ENCODE peak calls at places on chromosomes 12 and 14, in nine cellular contexts. G, O, Z, U, K, E, C, I and H are unnamed samples.

GRCh38 chr12:124233846-124234620 is 60.9 kb upstream of the RFLNA start:
- DNase-seq in U (no peak), G (no peak), O (no peak), I (no peak), E (no peak), Z (no peak), C (peak), K (no peak), H (peak)

GRCh38 chr12:48602192-48602989 is 32.5 kb upstream of the LALBA start:
- DNase-seq in Z (peak), K (peak), I (no peak), O (no peak), G (no peak), C (no peak), E (no peak), U (no peak), H (no peak)

GRCh38 chr14:67815573-67816235 is 686 bp downstream of the ZFYVE26 start:
- DNase-seq in O (no peak), K (peak), E (no peak), Z (no peak), G (no peak), I (no peak), U (no peak), C (peak), H (peak)

GRCh38 chr14:34201909-34202622 is 251.2 kb upstream of the EGLN3 start:
- DNase-seq in Z (no peak), G (no peak), C (no peak), I (no peak), E (no peak), U (no peak), O (no peak), K (peak), H (no peak)

GRCh38 chr14:61103541-61104339 is 122.7 kb downstream of the SLC38A6 start:
- DNase-seq in E (no peak), U (peak), K (peak), O (no peak), Z (no peak), G (no peak), C (peak), I (peak), H (peak)

GRCh38 chr12:9668141-9669018 is 1.1 kb upstream of the CLEC2D start:
- DNase-seq in K (peak), C (peak), Z (no peak), E (no peak), O (no peak), U (no peak), I (no peak), G (no peak), H (no peak)

GRCh38 chr12:591571-592505 is 71.4 kb downstream of the NINJ2 start:
- DNase-seq in O (no peak), G (no peak), E (no peak), U (no peak), K (no peak), I (no peak), C (no peak), Z (no peak), H (no peak)

GRCh38 chr14:26719514-26719913 is 121.7 kb upstream of the NOVA1 start:
- DNase-seq in E (no peak), U (no peak), G (no peak), C (no peak), I (no peak), O (no peak), K (peak), Z (no peak), H (peak)

GRCh38 chr12:12081836-12082497 is 11.2 kb downstream of the BCL2L14 start:
- DNase-seq in E (no peak), I (no peak), Z (no peak), U (peak), C (peak), G (no peak), K (peak), O (no peak), H (peak)

GRCh38 chr12:45008211-45008610 is 42.7 kb downstream of the DBX2 start:
- DNase-seq in K (no peak), G (no peak), I (no peak), E (no peak), C (no peak), U (no peak), O (no peak), Z (no peak), H (no peak)

GRCh38 chr12:67426067-67426466 is 156.9 kb downstream of the CAND1 start:
- DNase-seq in U (no peak), K (peak), I (no peak), G (no peak), C (peak), O (no peak), E (no peak), Z (peak), H (peak)

GRCh38 chr12:25590021-25590721 is 37.1 kb upstream of the LMNTD1 start:
- DNase-seq in U (no peak), E (peak), Z (no peak), K (no peak), I (peak), O (no peak), G (no peak), C (no peak), H (no peak)

GRCh38 chr14:57834961-57835360 is 30.9 kb downstream of the SLC35F4 start:
- DNase-seq in Z (no peak), O (no peak), E (no peak), U (no peak), G (no peak), K (no peak), C (no peak), I (no peak), H (no peak)

GRCh38 chr12:3988519-3989217 is 115.5 kb upstream of the PARP11 start:
- DNase-seq in U (no peak), O (no peak), Z (no peak), K (no peak), I (no peak), E (peak), C (no peak), G (no peak), H (no peak)

GRCh38 chr14:90193925-90194324 is 62.4 kb upstream of the PSMC1 start:
- DNase-seq in O (no peak), Z (no peak), G (no peak), K (no peak), E (no peak), U (peak), I (peak), C (no peak), H (no peak)

GRCh38 chr12:8734873-8735381 is 37.1 kb downstream of the RIMKLB start:
- DNase-seq in C (peak), E (no peak), K (no peak), O (no peak), G (no peak), I (no peak), Z (no peak), U (no peak), H (peak)

GRCh38 chr12:132438726-132439125 is 51.2 kb upstream of the FBRSL1 start:
- DNase-seq in K (no peak), E (no peak), C (no peak), I (no peak), O (no peak), G (no peak), U (no peak), Z (no peak), H (no peak)

GRCh38 chr14:73239463-73240241 is 2.3 kb downstream of the PAPLN start:
- DNase-seq in Z (no peak), G (no peak), I (no peak), E (no peak), U (no peak), O (no peak), K (peak), C (peak), H (peak)

GRCh38 chr12:6288235-6288634 is 22.2 kb upstream of the PLEKHG6 start:
- DNase-seq in E (no peak), O (no peak), C (no peak), I (no peak), U (no peak), G (no peak), Z (no peak), K (peak), H (peak)

GRCh38 chr12:131923260-131923659 is 5.8 kb upstream of the PUS1 start:
- DNase-seq in K (no peak), C (no peak), I (no peak), E (no peak), U (no peak), G (no peak), Z (no peak), O (no peak), H (no peak)

GRCh38 chr14:25049559-25050493 is at the start of gene STXBP6:
- DNase-seq in E (no peak), I (peak), O (no peak), C (peak), K (peak), Z (peak), U (no peak), G (peak), H (peak)

GRCh38 chr12:12331244-12331771 is 18.7 kb downstream of the MANSC1 start:
- DNase-seq in Z (no peak), O (no peak), E (no peak), U (no peak), C (no peak), G (peak), I (no peak), K (no peak), H (no peak)

GRCh38 chr14:52992236-52992635 is 41.4 kb upstream of the FERMT2 start:
- DNase-seq in U (no peak), E (no peak), G (no peak), K (no peak), C (no peak), I (no peak), O (no peak), Z (no peak), H (peak)

GRCh38 chr14:37051680-37052079 is 120.7 kb downstream of the SLC25A21 start:
- DNase-seq in I (no peak), G (no peak), U (no peak), E (no peak), O (no peak), Z (no peak), C (no peak), K (no peak), H (no peak)

GRCh38 chr14:22112004-22112403 is 438.4 kb upstream of the OR4E1 start:
- DNase-seq in I (peak), C (no peak), Z (no peak), G (no peak), K (peak), U (no peak), E (peak), O (peak), H (no peak)

GRCh38 chr12:92062539-92063493 is 82.8 kb downstream of the BTG1 start:
- DNase-seq in K (no peak), O (no peak), Z (no peak), U (no peak), I (no peak), C (no peak), E (no peak), G (no peak), H (no peak)

GRCh38 chr12:61993734-61994345 is 266.4 kb upstream of the USP15 start:
- DNase-seq in Z (no peak), K (peak), E (no peak), G (no peak), U (peak), C (peak), I (no peak), O (no peak), H (no peak)

GRCh38 chr12:23028158-23028802 is 403.3 kb downstream of the ETNK1 start:
- DNase-seq in I (no peak), Z (no peak), U (no peak), C (no peak), E (no peak), O (no peak), K (no peak), G (no peak), H (no peak)

GRCh38 chr14:86782092-86782580 is 1210.8 kb downstream of the GALC start:
- DNase-seq in E (no peak), C (no peak), I (no peak), U (no peak), Z (no peak), K (no peak), G (no peak), O (no peak), H (no peak)